ENCODE peak calls at places on chromosomes 5 and 9, in eight cellular contexts. Y, L, T, E, C, J, X and Z are unnamed samples.

GRCh38 chr5:179312557-179313235 is 32.6 kb downstream of the ADAMTS2 start:
- DNase-seq in Y (no peak), L (peak; percentile 5), T (peak; percentile 38), E (no peak), C (no peak), J (no peak), X (no peak), Z (no peak)

GRCh38 chr9:34603610-34604231 is 8.2 kb downstream of the RPP25L start:
- DNase-seq in Y (peak; percentile 82), L (peak; percentile 96), T (peak; percentile 90), E (peak; percentile 94), C (peak; percentile 48), J (peak; percentile 54), X (peak; percentile 62), Z (peak; percentile 75)

GRCh38 chr5:78671609-78672008 is 23.0 kb upstream of the LHFPL2 start:
- DNase-seq in Y (no peak), L (no peak), T (no peak), E (no peak), C (no peak), J (no peak), X (no peak), Z (no peak)

GRCh38 chr5:171355302-171355724 is 32.3 kb upstream of the NPM1 start:
- DNase-seq in Y (no peak), L (no peak), T (no peak), E (no peak), C (no peak), J (no peak), X (no peak), Z (no peak)

GRCh38 chr5:133309981-133310630 is 258.3 kb downstream of the HSPA4 start:
- DNase-seq in Y (no peak), L (no peak), T (no peak), E (no peak), C (no peak), J (no peak), X (peak; percentile 92), Z (no peak)

GRCh38 chr5:173581408-173582197 is 34.8 kb downstream of the BOD1 start:
- DNase-seq in Y (peak; percentile 23), L (peak; percentile 93), T (no peak), E (no peak), C (no peak), J (no peak), X (no peak), Z (peak; percentile 66)

GRCh38 chr5:180159756-180160155 is 49.3 kb downstream of the RASGEF1C start:
- DNase-seq in Y (no peak), L (no peak), T (no peak), E (no peak), C (no peak), J (no peak), X (no peak), Z (no peak)

GRCh38 chr9:69412741-69413150 is 87.7 kb downstream of the ENTREP1 start:
- DNase-seq in Y (no peak), L (peak; percentile 90), T (no peak), E (peak; percentile 68), C (peak; percentile 13), J (peak; percentile 44), X (peak; percentile 45), Z (peak; percentile 76)

GRCh38 chr5:136511046-136511445 is 145.7 kb upstream of the TRPC7 start:
- DNase-seq in Y (no peak), L (no peak), T (no peak), E (no peak), C (no peak), J (no peak), X (peak; percentile 20), Z (no peak)

GRCh38 chr9:100011062-100011681 is 87.6 kb downstream of the ERP44 start:
- DNase-seq in Y (no peak), L (no peak), T (no peak), E (no peak), C (no peak), J (peak; percentile 52), X (peak; percentile 61), Z (peak; percentile 13)

GRCh38 chr5:113050606-113051391 is 74.2 kb downstream of the DCP2 start:
- DNase-seq in Y (no peak), L (no peak), T (no peak), E (no peak), C (no peak), J (peak; percentile 72), X (no peak), Z (no peak)

GRCh38 chr5:2370626-2371418 is 380.7 kb downstream of the IRX2 start:
- DNase-seq in Y (no peak), L (no peak), T (no peak), E (no peak), C (no peak), J (no peak), X (no peak), Z (no peak)

GRCh38 chr5:125668904-125669303 is 754.3 kb upstream of the GRAMD2B start:
- DNase-seq in Y (no peak), L (no peak), T (no peak), E (no peak), C (no peak), J (peak; percentile 47), X (no peak), Z (peak; percentile 4)

GRCh38 chr5:342501-343460 is 21.3 kb downstream of the AHRR start:
- DNase-seq in Y (no peak), L (no peak), T (no peak), E (no peak), C (no peak), J (no peak), X (no peak), Z (no peak)